ENCODE peak calls at places on chromosomes 7 and 10, in four cellular contexts. One of them, this sample, is unnamed. For H3K9me3, the result is how much of the 10 kb centered on the place peaks cover.

GRCh38 chr10:68106656-68107055 is 2.6 kb upstream of the MYPN start:
- DNase-seq in SK-N-SH: no peak
- DNase-seq in CD8-positive, alpha-beta T cell: no peak
- DNase-seq in pancreas: no peak
- DNase-seq in this sample: no peak

GRCh38 chr10:61271127-61271780 is 181.9 kb downstream of the TMEM26 start:
- DNase-seq in CD8-positive, alpha-beta T cell: no peak
- DNase-seq in pancreas: no peak
- DNase-seq in SK-N-SH: no peak
- DNase-seq in this sample: no peak

GRCh38 chr7:99623091-99623693 is 6.4 kb downstream of the ZSCAN25 start:
- DNase-seq in CD8-positive, alpha-beta T cell: no peak
- DNase-seq in pancreas: no peak
- DNase-seq in SK-N-SH: no peak
- DNase-seq in this sample: no peak

GRCh38 chr10:78706986-78707500 is 361.7 kb upstream of the ZMIZ1 start:
- DNase-seq in pancreas: no peak
- DNase-seq in CD8-positive, alpha-beta T cell: no peak
- DNase-seq in SK-N-SH: no peak
- DNase-seq in this sample: no peak

GRCh38 chr10:1309969-1310789 is 254.0 kb downstream of the WDR37 start:
- DNase-seq in pancreas: no peak
- DNase-seq in CD8-positive, alpha-beta T cell: no peak
- DNase-seq in SK-N-SH: no peak
- DNase-seq in this sample: no peak

GRCh38 chr7:101941481-101942383 is 124.3 kb downstream of the CUX1 start:
- DNase-seq in pancreas: no peak
- DNase-seq in CD8-positive, alpha-beta T cell: no peak
- DNase-seq in SK-N-SH: no peak
- DNase-seq in this sample: no peak

GRCh38 chr7:92740713-92741126 is 95.7 kb downstream of the CDK6 start:
- DNase-seq in CD8-positive, alpha-beta T cell: no peak
- DNase-seq in SK-N-SH: no peak
- DNase-seq in pancreas: no peak
- DNase-seq in this sample: no peak

GRCh38 chr10:118926441-118926840 is 103.1 kb upstream of the NANOS1 start:
- DNase-seq in CD8-positive, alpha-beta T cell: no peak
- DNase-seq in pancreas: no peak
- DNase-seq in SK-N-SH: no peak
- DNase-seq in this sample: no peak

GRCh38 chr10:104259999-104260774 is 5.5 kb downstream of the GSTO1 start:
- DNase-seq in SK-N-SH: no peak
- DNase-seq in pancreas: no peak
- DNase-seq in CD8-positive, alpha-beta T cell: no peak
- DNase-seq in this sample: no peak

GRCh38 chr7:137656850-137657232 is 189.9 kb downstream of the DGKI start:
- DNase-seq in pancreas: no peak
- DNase-seq in CD8-positive, alpha-beta T cell: no peak
- DNase-seq in SK-N-SH: no peak
- DNase-seq in this sample: no peak

GRCh38 chr7:11831727-11832495 is at the start of gene THSD7A:
- DNase-seq in CD8-positive, alpha-beta T cell: no peak
- DNase-seq in SK-N-SH: peak
- DNase-seq in pancreas: peak
- DNase-seq in this sample: no peak

GRCh38 chr7:87435546-87435945 is 39.9 kb downstream of the ABCB4 start:
- DNase-seq in pancreas: no peak
- DNase-seq in SK-N-SH: no peak
- DNase-seq in CD8-positive, alpha-beta T cell: no peak
- DNase-seq in this sample: no peak

GRCh38 chr7:8714791-8715190 is 281.4 kb downstream of the NXPH1 start:
- DNase-seq in CD8-positive, alpha-beta T cell: no peak
- DNase-seq in SK-N-SH: no peak
- DNase-seq in pancreas: no peak
- DNase-seq in this sample: no peak

GRCh38 chr10:47049906-47050305 is 138.7 kb downstream of the PTPN20 start:
- DNase-seq in pancreas: no peak
- DNase-seq in SK-N-SH: no peak
- DNase-seq in CD8-positive, alpha-beta T cell: no peak
- DNase-seq in this sample: no peak

GRCh38 chr7:2938514-2939192 is 94.5 kb upstream of the GNA12 start:
- DNase-seq in SK-N-SH: no peak
- DNase-seq in CD8-positive, alpha-beta T cell: no peak
- DNase-seq in pancreas: no peak
- DNase-seq in this sample: no peak

GRCh38 chr10:122186822-122187810 is 84.0 kb upstream of the BTBD16 start:
- DNase-seq in pancreas: no peak
- DNase-seq in SK-N-SH: no peak
- DNase-seq in CD8-positive, alpha-beta T cell: no peak
- DNase-seq in this sample: no peak

GRCh38 chr10:88754272-88754671 is 5.5 kb upstream of the LIPN start:
- DNase-seq in pancreas: no peak
- DNase-seq in CD8-positive, alpha-beta T cell: no peak
- DNase-seq in SK-N-SH: peak
- DNase-seq in this sample: no peak

GRCh38 chr10:62384447-62385081 is 10.4 kb downstream of the ZNF365 start:
- DNase-seq in pancreas: no peak
- DNase-seq in CD8-positive, alpha-beta T cell: no peak
- DNase-seq in SK-N-SH: no peak
- DNase-seq in this sample: no peak

GRCh38 chr10:34666008-34666700 is 148.9 kb downstream of the PARD3 start:
- DNase-seq in pancreas: no peak
- DNase-seq in SK-N-SH: peak
- DNase-seq in CD8-positive, alpha-beta T cell: no peak
- DNase-seq in this sample: no peak

GRCh38 chr7:95545007-95545615 is 51.2 kb downstream of the PDK4 start:
- DNase-seq in SK-N-SH: no peak
- DNase-seq in CD8-positive, alpha-beta T cell: no peak
- DNase-seq in pancreas: no peak
- DNase-seq in this sample: no peak

GRCh38 chr10:76920581-76920980 is 717.0 kb downstream of the KCNMA1 start:
- DNase-seq in SK-N-SH: no peak
- DNase-seq in pancreas: no peak
- DNase-seq in CD8-positive, alpha-beta T cell: no peak
- DNase-seq in this sample: no peak

GRCh38 chr7:1059200-1060091 is 15.1 kb downstream of the GPR146 start:
- DNase-seq in CD8-positive, alpha-beta T cell: no peak
- DNase-seq in SK-N-SH: peak
- DNase-seq in pancreas: peak
- DNase-seq in this sample: no peak

GRCh38 chr7:48938539-48938938 is 14.2 kb downstream of the CDC14C start:
- DNase-seq in SK-N-SH: no peak
- DNase-seq in pancreas: no peak
- DNase-seq in CD8-positive, alpha-beta T cell: no peak
- DNase-seq in this sample: no peak

GRCh38 chr7:19522486-19522885 is 186.4 kb downstream of the POLR1F start:
- DNase-seq in SK-N-SH: no peak
- DNase-seq in CD8-positive, alpha-beta T cell: no peak
- DNase-seq in pancreas: no peak
- DNase-seq in this sample: no peak

GRCh38 chr7:19519443-19519977 is 189.3 kb downstream of the POLR1F start:
- DNase-seq in SK-N-SH: no peak
- DNase-seq in pancreas: no peak
- DNase-seq in CD8-positive, alpha-beta T cell: no peak
- DNase-seq in this sample: no peak

DNA sequence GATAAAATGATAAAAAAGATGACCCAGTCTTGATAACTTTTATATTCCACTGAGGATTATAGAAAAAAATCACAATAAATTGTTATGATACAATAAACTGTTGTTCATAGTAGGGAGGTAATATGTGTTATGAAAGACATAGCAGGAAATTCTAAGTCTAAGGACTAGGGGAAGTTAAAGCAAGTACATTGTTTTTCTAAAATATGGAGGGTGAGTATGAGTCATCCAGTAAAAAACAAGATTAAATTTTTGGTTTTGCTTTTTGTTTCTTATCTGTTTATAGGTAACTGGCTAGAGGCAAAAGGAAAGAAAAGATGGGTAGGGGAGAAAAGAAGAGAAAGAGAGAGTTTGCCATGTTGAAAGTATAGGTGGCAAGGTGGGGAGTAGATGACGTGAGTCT is 188.4 kb downstream of the POLR1F start:
- DNase-seq in SK-N-SH: no peak
- DNase-seq in CD8-positive, alpha-beta T cell: no peak
- DNase-seq in pancreas: no peak
- DNase-seq in this sample: no peak
- H3K9me3 ChIP-seq in SK-N-SH: under half
- H3K9me3 ChIP-seq in CD8-positive, alpha-beta T cell: under half
- H3K9me3 ChIP-seq in pancreas: under half
- H3K9me3 ChIP-seq in this sample: under half

GRCh38 chr7:132592947-132593335 is 16.7 kb upstream of the PLXNA4 start:
- DNase-seq in CD8-positive, alpha-beta T cell: no peak
- DNase-seq in pancreas: no peak
- DNase-seq in SK-N-SH: peak
- DNase-seq in this sample: no peak
- H3K9me3 ChIP-seq in CD8-positive, alpha-beta T cell: under half
- H3K9me3 ChIP-seq in pancreas: under half
- H3K9me3 ChIP-seq in SK-N-SH: under half
- H3K9me3 ChIP-seq in this sample: under half

GRCh38 chr10:130606001-130606405 is 469.8 kb downstream of the GLRX3 start:
- DNase-seq in SK-N-SH: peak
- DNase-seq in CD8-positive, alpha-beta T cell: no peak
- DNase-seq in pancreas: no peak
- DNase-seq in this sample: no peak
- H3K9me3 ChIP-seq in SK-N-SH: under half
- H3K9me3 ChIP-seq in CD8-positive, alpha-beta T cell: under half
- H3K9me3 ChIP-seq in pancreas: under half
- H3K9me3 ChIP-seq in this sample: under half

GRCh38 chr10:130661419-130661818 is 525.2 kb downstream of the GLRX3 start:
- DNase-seq in pancreas: no peak
- DNase-seq in CD8-positive, alpha-beta T cell: no peak
- DNase-seq in SK-N-SH: no peak
- DNase-seq in this sample: no peak
- H3K9me3 ChIP-seq in pancreas: under half
- H3K9me3 ChIP-seq in CD8-positive, alpha-beta T cell: under half
- H3K9me3 ChIP-seq in SK-N-SH: under half
- H3K9me3 ChIP-seq in this sample: under half

GRCh38 chr7:13414661-13415105 is 574.8 kb downstream of the ETV1 start:
- DNase-seq in SK-N-SH: no peak
- DNase-seq in CD8-positive, alpha-beta T cell: no peak
- DNase-seq in pancreas: no peak
- DNase-seq in this sample: no peak

GRCh38 chr7:13416544-13416943 is 572.9 kb downstream of the ETV1 start:
- DNase-seq in SK-N-SH: no peak
- DNase-seq in CD8-positive, alpha-beta T cell: no peak
- DNase-seq in pancreas: no peak
- DNase-seq in this sample: no peak

GRCh38 chr7:13411641-13412040 is 577.8 kb downstream of the ETV1 start:
- DNase-seq in CD8-positive, alpha-beta T cell: no peak
- DNase-seq in SK-N-SH: no peak
- DNase-seq in pancreas: no peak
- DNase-seq in this sample: no peak

GRCh38 chr7:13414181-13414580 is 575.3 kb downstream of the ETV1 start:
- DNase-seq in CD8-positive, alpha-beta T cell: no peak
- DNase-seq in pancreas: no peak
- DNase-seq in SK-N-SH: no peak
- DNase-seq in this sample: no peak

GRCh38 chr7:13416071-13416470 is 573.4 kb downstream of the ETV1 start:
- DNase-seq in CD8-positive, alpha-beta T cell: no peak
- DNase-seq in SK-N-SH: no peak
- DNase-seq in pancreas: no peak
- DNase-seq in this sample: no peak
- H3K9me3 ChIP-seq in CD8-positive, alpha-beta T cell: under half
- H3K9me3 ChIP-seq in SK-N-SH: under half
- H3K9me3 ChIP-seq in pancreas: under half
- H3K9me3 ChIP-seq in this sample: under half